ENCODE peak calls at places on chromosome 15, in four cellular contexts. Q, E, M and L are unnamed samples.

GRCh38 chr15:77607111-77607893 is 25.4 kb downstream of the LINGO1 start:
- DNase-seq in Q (no peak), E (no peak), M (no peak), L (no peak)

GRCh38 chr15:87215100-87215499 is 1041.4 kb downstream of the NTRK3 start:
- DNase-seq in Q (no peak), E (no peak), M (no peak), L (no peak)

GRCh38 chr15:93987068-93987467 is 244.3 kb upstream of the MCTP2 start:
- DNase-seq in Q (no peak), E (no peak), M (no peak), L (no peak)

GRCh38 chr15:75644376-75644775 is 3.3 kb upstream of the SNX33 start:
- DNase-seq in Q (no peak), E (no peak), M (no peak), L (no peak)

GRCh38 chr15:57382222-57382621 is 5.9 kb downstream of the CGNL1 start:
- DNase-seq in Q (no peak), E (no peak), M (no peak), L (no peak)

GRCh38 chr15:84750583-84751092 is 2.2 kb downstream of the ZNF592 start:
- DNase-seq in Q (no peak), E (no peak), M (no peak), L (no peak)

GRCh38 chr15:35696767-35697231 is 150.8 kb upstream of the DPH6 start:
- DNase-seq in Q (no peak), E (no peak), M (peak; percentile 31), L (no peak)

GRCh38 chr15:89783861-89784685 is 7.9 kb downstream of the MESP2 start:
- DNase-seq in Q (no peak), E (no peak), M (no peak), L (no peak)

GRCh38 chr15:58340176-58340575 is 91.6 kb upstream of the LIPC start:
- DNase-seq in Q (no peak), E (no peak), M (no peak), L (no peak)

GRCh38 chr15:51536965-51537574 is 85.5 kb downstream of the DMXL2 start:
- DNase-seq in Q (no peak), E (no peak), M (peak; percentile 40), L (no peak)

GRCh38 chr15:65460948-65461347 is 38.2 kb upstream of the IGDCC4 start:
- DNase-seq in Q (no peak), E (no peak), M (no peak), L (no peak)

GRCh38 chr15:48889925-48890324 is 12.0 kb downstream of the EID1 start:
- DNase-seq in Q (no peak), E (no peak), M (no peak), L (no peak)

GRCh38 chr15:22989576-22990477 is 9.7 kb upstream of the CYFIP1 start:
- DNase-seq in Q (no peak), E (no peak), M (peak; percentile 20), L (no peak)

GRCh38 chr15:74618841-74619596 is 3.4 kb downstream of the CLK3 start:
- DNase-seq in Q (no peak), E (no peak), M (no peak), L (no peak)

GRCh38 chr15:58457466-58457965 is 25.7 kb downstream of the LIPC start:
- DNase-seq in Q (no peak), E (no peak), M (no peak), L (no peak)

GRCh38 chr15:92059036-92059970 is 205.8 kb downstream of the SLCO3A1 start:
- DNase-seq in Q (no peak), E (no peak), M (no peak), L (no peak)

GRCh38 chr15:29115093-29115991 is 154.3 kb downstream of the NSMCE3 start:
- DNase-seq in Q (no peak), E (no peak), M (no peak), L (peak; percentile 36)

GRCh38 chr15:45120081-45120972 is 6.2 kb downstream of the DUOXA2 start:
- DNase-seq in Q (no peak), E (no peak), M (no peak), L (no peak)

GRCh38 chr15:39591141-39591895 is 10.4 kb downstream of the THBS1 start:
- DNase-seq in Q (no peak), E (no peak), M (no peak), L (no peak)

GRCh38 chr15:66232267-66232625 is 21.3 kb downstream of the MEGF11 start:
- DNase-seq in Q (no peak), E (no peak), M (no peak), L (no peak)

GRCh38 chr15:77596821-77597803 is 35.6 kb downstream of the LINGO1 start:
- DNase-seq in Q (no peak), E (no peak), M (no peak), L (no peak)

GRCh38 chr15:47885921-47886320 is 168.6 kb downstream of the SEMA6D start:
- DNase-seq in Q (no peak), E (no peak), M (no peak), L (no peak)

GRCh38 chr15:75455424-75455981 is 4.0 kb upstream of the SIN3A start:
- DNase-seq in Q (peak; percentile 86), E (peak; percentile 88), M (peak; percentile 80), L (peak; percentile 88)

GRCh38 chr15:74724570-74725240 is 623 bp downstream of the CYP1A1 start:
- DNase-seq in Q (no peak), E (no peak), M (no peak), L (no peak)

GRCh38 chr15:80789296-80789695 is 10.1 kb downstream of the CEMIP start:
- DNase-seq in Q (no peak), E (no peak), M (no peak), L (no peak)

GRCh38 chr15:81155375-81156218 is 21.5 kb downstream of the CFAP161 start:
- DNase-seq in Q (no peak), E (peak; percentile 36), M (peak; percentile 69), L (no peak)

GRCh38 chr15:42141246-42141645 is 15.2 kb downstream of the PLA2G4F start:
- DNase-seq in Q (no peak), E (no peak), M (no peak), L (no peak)

GRCh38 chr15:62128916-62129315 is 36.2 kb downstream of the C2CD4B start:
- DNase-seq in Q (no peak), E (no peak), M (no peak), L (no peak)

GRCh38 chr15:22786868-22787698 is 639 bp downstream of the NIPA1 start:
- DNase-seq in Q (no peak), E (peak; percentile 16), M (peak; percentile 38), L (peak; percentile 52)

GRCh38 chr15:87489902-87490301 is 766.6 kb downstream of the NTRK3 start:
- DNase-seq in Q (no peak), E (no peak), M (no peak), L (no peak)

GRCh38 chr15:92365079-92365478 is 28.6 kb upstream of the ST8SIA2 start:
- DNase-seq in Q (no peak), E (no peak), M (no peak), L (no peak)

GRCh38 chr15:89366656-89367393 is 32.2 kb upstream of the POLG start:
- DNase-seq in Q (no peak), E (no peak), M (no peak), L (no peak)

GRCh38 chr15:66704019-66704782 is 2.2 kb downstream of the SMAD6 start:
- DNase-seq in Q (no peak), E (no peak), M (no peak), L (no peak)

GRCh38 chr15:95087253-95087609 is 855.9 kb downstream of the MCTP2 start:
- DNase-seq in Q (no peak), E (no peak), M (no peak), L (no peak)

GRCh38 chr15:68201153-68201878 is 3.8 kb downstream of the CALML4 start:
- DNase-seq in Q (no peak), E (no peak), M (no peak), L (no peak)

GRCh38 chr15:39131605-39132004 is 449.3 kb upstream of the THBS1 start:
- DNase-seq in Q (no peak), E (no peak), M (peak; percentile 35), L (no peak)

GRCh38 chr15:75578206-75578947 is 738 bp downstream of the PTPN9 start:
- DNase-seq in Q (peak; percentile 2), E (peak; percentile 25), M (peak; percentile 36), L (no peak)

GRCh38 chr15:84929795-84930371 is 45.4 kb downstream of the SLC28A1 start:
- DNase-seq in Q (no peak), E (no peak), M (peak; percentile 95), L (no peak)

GRCh38 chr15:85910796-85911195 is 116.1 kb upstream of the KLHL25 start:
- DNase-seq in Q (no peak), E (no peak), M (peak; percentile 11), L (no peak)

GRCh38 chr15:100918690-100919480 is at the start of gene LRRK1:
- DNase-seq in Q (no peak), E (peak; percentile 51), M (peak; percentile 64), L (no peak)
- TF ChIP-seq CTCF in Q (no peak), E (peak; percentile 16), M (peak; percentile 41), L (no peak)

GRCh38 chr15:64046347-64047153 is at the start of gene DAPK2:
- DNase-seq in Q (peak; percentile 66), E (peak; percentile 79), M (peak; percentile 66), L (peak; percentile 63)
- H3K27ac ChIP-seq in Q (no peak within 1 kb of the TSS), E (peak within 1 kb of the TSS; percentile 73), M (peak within 1 kb of the TSS; percentile 73), L (no peak within 1 kb of the TSS)

GRCh38 chr15:25136119-25136518 is 181.3 kb downstream of the SNRPN start:
- DNase-seq in Q (no peak), E (no peak), M (peak; percentile 7), L (no peak)

GRCh38 chr15:25133804-25134203 is 179.0 kb downstream of the SNRPN start:
- DNase-seq in Q (no peak), E (no peak), M (no peak), L (no peak)

GRCh38 chr15:25137013-25137412 is 182.2 kb downstream of the SNRPN start:
- DNase-seq in Q (no peak), E (no peak), M (no peak), L (no peak)

DNA sequence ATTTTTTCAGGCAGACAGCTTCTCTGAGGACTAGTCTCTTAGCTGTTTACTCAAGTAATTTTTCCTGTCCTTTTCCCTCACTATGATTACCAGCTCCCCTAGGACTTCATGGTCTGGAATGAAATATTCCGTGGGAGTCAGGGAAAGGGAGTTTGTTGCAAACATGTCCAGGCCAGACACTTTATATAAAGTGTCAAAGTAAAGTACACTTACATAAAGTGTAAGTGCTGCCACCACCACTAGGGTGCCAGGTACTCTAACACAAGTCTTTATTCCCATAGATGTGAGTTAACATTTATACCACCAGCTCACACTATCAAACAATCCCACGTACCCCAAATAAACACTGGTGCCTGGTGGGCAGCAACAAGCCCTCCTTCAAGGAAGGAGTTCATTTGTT is 179.8 kb downstream of the SNRPN start:
- DNase-seq in Q (no peak), E (no peak), M (no peak), L (no peak)
- TF ChIP-seq CTCF in Q (no peak), E (no peak), M (no peak), L (no peak)

DNA sequence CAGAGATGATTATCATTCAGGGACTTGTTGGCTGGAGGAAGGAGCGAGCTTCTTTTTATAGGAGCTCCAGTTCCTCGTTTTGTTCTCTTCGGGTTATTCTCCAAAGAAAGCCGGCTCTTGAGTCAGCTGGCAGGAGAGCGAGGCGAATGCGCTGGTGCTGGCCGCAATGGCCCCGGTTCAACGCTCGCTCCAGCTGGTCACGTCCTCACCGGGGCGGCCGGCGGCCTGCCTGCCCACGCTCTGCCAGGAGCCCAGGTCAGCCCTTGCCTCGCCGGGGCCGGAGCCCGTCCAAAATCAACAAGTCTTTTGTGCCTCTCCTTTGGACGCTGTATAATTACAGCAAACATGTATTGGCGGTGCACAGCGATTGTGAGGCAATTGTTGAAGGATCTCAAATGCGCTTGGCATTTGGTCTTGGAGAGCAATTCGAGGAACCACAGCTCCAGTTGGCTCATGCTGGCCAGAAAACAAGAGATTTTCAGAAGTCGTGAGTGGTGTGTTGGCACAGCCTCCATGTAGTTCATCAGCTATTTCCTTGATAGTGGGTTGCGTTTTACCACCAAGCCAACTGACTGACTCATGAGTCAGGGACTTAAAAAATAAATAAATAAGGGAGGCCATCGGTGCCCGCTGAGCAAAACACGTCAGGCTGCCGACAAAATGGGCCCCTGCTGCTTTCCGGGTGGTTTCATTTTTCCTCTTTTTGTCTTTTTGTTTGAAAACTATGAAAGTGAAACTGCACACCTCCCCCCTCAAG is 288.5 kb downstream of the UACA start:
- DNase-seq in Q (peak; percentile 26), E (peak; percentile 88), M (peak; percentile 96), L (peak; percentile 56)
- H3K27ac ChIP-seq in Q (no peak overlapping the region), E (peak overlapping the region; percentile 81), M (peak overlapping the region; percentile 71), L (peak overlapping the region; percentile 59)